ENCODE peak calls at places on chromosomes 4 and X, in five cellular contexts. C, I, G, D and R are unnamed samples.

GRCh38 chr4:181548873-181549541 is 694.2 kb upstream of the TENM3 start:
- DNase-seq in I (peak; percentile 79), D (no peak), G (peak; percentile 88), C (peak; percentile 85), R (no peak)

GRCh38 chr4:11728165-11728564 is 299.5 kb upstream of the HS3ST1 start:
- DNase-seq in C (no peak), I (no peak), D (no peak), G (no peak), R (no peak)

GRCh38 chr4:40515398-40516293 is 114.0 kb downstream of the RBM47 start:
- DNase-seq in G (no peak), D (no peak), C (no peak), I (peak; percentile 7), R (no peak)

GRCh38 chr4:184958839-184959238 is 59.5 kb upstream of the HELT start:
- DNase-seq in G (no peak), I (no peak), D (no peak), C (no peak), R (no peak)

GRCh38 chr4:183738081-183738673 is 79.1 kb downstream of the TRAPPC11 start:
- DNase-seq in D (no peak), I (no peak), G (no peak), C (no peak), R (peak; percentile 76)

GRCh38 chr4:186132577-186133277 is 28.2 kb downstream of the FAM149A start:
- DNase-seq in C (peak; percentile 22), G (peak; percentile 65), I (peak; percentile 38), D (no peak), R (peak; percentile 44)

GRCh38 chr4:38179690-38180299 is 219.6 kb downstream of the PTTG2 start:
- DNase-seq in I (peak; percentile 72), G (peak; percentile 69), D (peak; percentile 70), C (peak; percentile 77), R (peak; percentile 86)

GRCh38 chr4:89306486-89307184 is 965 bp downstream of the GPRIN3 start:
- DNase-seq in I (no peak), C (no peak), G (no peak), D (no peak), R (no peak)

GRCh38 chr4:84579410-84579791 is 3.5 kb upstream of the CDS1 start:
- DNase-seq in G (no peak), C (no peak), I (no peak), D (no peak), R (no peak)

GRCh38 chr4:94577136-94577535 is 125.4 kb downstream of the PDLIM5 start:
- DNase-seq in G (peak; percentile 6), D (no peak), I (no peak), C (peak; percentile 67), R (peak; percentile 53)

GRCh38 chr4:5162909-5163508 is 111.7 kb downstream of the STK32B start:
- DNase-seq in C (no peak), D (no peak), I (no peak), G (no peak), R (no peak)

GRCh38 chrX:43003204-43003565 is 225.2 kb upstream of the PPP1R2C start:
- DNase-seq in I (no peak), D (no peak), C (no peak), G (no peak), R (no peak)

GRCh38 chrX:134753185-134754008 is 95.1 kb upstream of the PLAC1 start:
- DNase-seq in I (peak; percentile 53), D (no peak), G (peak; percentile 59), C (peak; percentile 65), R (peak; percentile 69)

GRCh38 chr4:11214281-11214680 is 214.4 kb downstream of the HS3ST1 start:
- DNase-seq in C (no peak), D (no peak), G (no peak), I (no peak), R (no peak)

GRCh38 chr4:177118596-177118995 is 191.1 kb upstream of the NEIL3 start:
- DNase-seq in I (no peak), D (no peak), C (peak; percentile 99), G (no peak), R (no peak)

GRCh38 chr4:85556293-85556692 is 81.3 kb downstream of the ARHGAP24 start:
- DNase-seq in D (no peak), C (no peak), I (no peak), G (no peak), R (no peak)

GRCh38 chr4:88137112-88137511 is 21.3 kb downstream of the ABCG2 start:
- DNase-seq in C (peak; percentile 73), D (no peak), G (peak; percentile 35), I (peak; percentile 64), R (no peak)